ENCODE peak calls at places on chromosomes 7 and 10, in five cellular contexts. B, I, E, J and X are unnamed samples.

GRCh38 chr10:35386594-35387174 is 50.4 kb downstream of the CCNY start:
- DNase-seq in B (no peak), I (no peak), E (peak), J (peak), X (no peak)

GRCh38 chr10:47025540-47026300 is 114.5 kb downstream of the PTPN20 start:
- DNase-seq in E (no peak), J (peak), B (no peak), I (no peak), X (peak)

GRCh38 chr10:76717141-76717540 is 920.5 kb downstream of the KCNMA1 start:
- DNase-seq in J (no peak), E (peak), B (no peak), I (no peak), X (no peak)

GRCh38 chr10:94803307-94803706 is 40.8 kb downstream of the CYP2C19 start:
- DNase-seq in B (no peak), J (no peak), I (no peak), E (no peak), X (no peak)

GRCh38 chr10:47264797-47265281 is 35.2 kb upstream of the GDF10 start:
- DNase-seq in B (no peak), E (no peak), I (no peak), J (no peak), X (no peak)

GRCh38 chr7:46321556-46322205 is 400.6 kb upstream of the IGFBP3 start:
- DNase-seq in B (no peak), E (no peak), J (no peak), I (no peak), X (no peak)

GRCh38 chr7:106618480-106618879 is 42.5 kb downstream of the CCDC71L start:
- DNase-seq in E (peak), J (no peak), I (no peak), B (no peak), X (no peak)

GRCh38 chr10:100349672-100350071 is 2.6 kb downstream of the SCD start:
- DNase-seq in E (no peak), B (no peak), J (no peak), I (no peak), X (no peak)

GRCh38 chr10:95389982-95390381 is 99.2 kb upstream of the PDLIM1 start:
- DNase-seq in B (no peak), E (no peak), I (no peak), J (no peak), X (no peak)

GRCh38 chr7:44275829-44276570 is 49.4 kb downstream of the CAMK2B start:
- DNase-seq in B (peak), J (no peak), I (no peak), E (no peak), X (peak)

GRCh38 chr10:29681700-29682444 is 47.1 kb upstream of the SVIL start:
- DNase-seq in I (no peak), J (no peak), B (no peak), E (peak), X (no peak)

GRCh38 chr10:132264966-132265877 is 42.5 kb downstream of the STK32C start:
- DNase-seq in E (no peak), J (no peak), I (no peak), B (no peak), X (no peak)

GRCh38 chr10:31693499-31693898 is 235.1 kb downstream of the ARHGAP12 start:
- DNase-seq in J (no peak), B (no peak), E (no peak), I (no peak), X (no peak)

GRCh38 chr7:44373418-44373740 is 48.0 kb upstream of the CAMK2B start:
- DNase-seq in I (no peak), B (no peak), E (no peak), J (no peak), X (no peak)

GRCh38 chr10:35422236-35422635 is 85.9 kb downstream of the CCNY start:
- DNase-seq in E (peak), I (no peak), B (no peak), J (no peak), X (no peak)

GRCh38 chr7:148982596-148983219 is 45.6 kb downstream of the PDIA4 start:
- DNase-seq in I (no peak), J (no peak), B (no peak), E (peak), X (peak)

GRCh38 chr7:13042605-13043236 is 355.3 kb downstream of the ARL4A start:
- DNase-seq in E (peak), J (no peak), B (no peak), I (no peak), X (no peak)

GRCh38 chr7:129824291-129825004 is 128.3 kb downstream of the UBE2H start:
- DNase-seq in E (no peak), I (no peak), J (no peak), B (no peak), X (no peak)
- TF ChIP-seq CTCF in E (no peak), I (no peak), J (no peak), B (no peak), X (no peak)

GRCh38 chr10:79235765-79236755 is 111.2 kb upstream of the PPIF start:
- DNase-seq in E (no peak), B (no peak), J (no peak), I (no peak), X (no peak)
- TF ChIP-seq CTCF in E (no peak), B (no peak), J (no peak), I (no peak), X (no peak)

GRCh38 chr7:64945481-64945756 is 42.3 kb downstream of the ZNF273 start:
- DNase-seq in E (no peak), J (no peak), B (no peak), I (no peak), X (no peak)

GRCh38 chr7:64951250-64951848 is 39.5 kb downstream of the ZNF117 start:
- DNase-seq in E (peak), J (no peak), I (peak), B (no peak), X (no peak)

GRCh38 chr7:64945776-64946175 is 42.7 kb downstream of the ZNF273 start:
- DNase-seq in E (no peak), I (no peak), J (no peak), B (no peak), X (no peak)

GRCh38 chr7:64947252-64948000 is 43.4 kb downstream of the ZNF117 start:
- DNase-seq in E (no peak), J (no peak), I (no peak), B (no peak), X (peak)

DNA sequence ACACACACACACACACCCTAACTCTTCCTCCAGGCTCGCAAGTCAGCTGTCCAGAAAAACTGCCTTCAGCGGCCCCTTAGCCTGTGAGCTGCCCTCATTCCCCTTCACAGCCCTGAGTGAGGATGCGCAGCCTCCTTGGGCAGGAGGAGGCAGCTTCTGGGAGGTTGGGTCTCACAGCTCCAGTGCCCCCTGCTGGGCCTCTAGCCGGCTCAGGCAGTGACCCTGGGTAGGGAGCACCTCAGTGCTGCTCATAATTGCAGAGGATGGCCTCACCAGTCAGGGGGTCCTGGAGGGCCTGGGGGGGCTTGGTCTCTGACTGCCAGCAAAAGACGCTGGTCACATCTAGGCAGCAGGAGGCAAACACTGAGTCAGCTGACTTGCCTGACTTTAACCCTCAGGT is 43.7 kb downstream of the ZNF273 start:
- DNase-seq in E (no peak), J (no peak), B (peak), I (no peak), X (no peak)
- TF ChIP-seq CTCF in E (peak), J (no peak), B (peak), I (peak), X (peak)

GRCh38 chr10:110872984-110873569 is 1.3 kb downstream of the PDCD4 start:
- DNase-seq in E (no peak), B (no peak), J (no peak), I (no peak), X (no peak)

GRCh38 chr10:110871236-110872084 is at the start of gene PDCD4:
- DNase-seq in I (peak), E (peak), B (peak), J (peak), X (peak)

GRCh38 chr10:110870823-110871235 is 899 bp upstream of the PDCD4 start:
- DNase-seq in I (no peak), B (no peak), E (no peak), J (peak), X (no peak)

GRCh38 chr10:110873951-110874350 is 2.2 kb downstream of the PDCD4 start:
- DNase-seq in I (no peak), J (no peak), E (no peak), B (no peak), X (no peak)

DNA sequence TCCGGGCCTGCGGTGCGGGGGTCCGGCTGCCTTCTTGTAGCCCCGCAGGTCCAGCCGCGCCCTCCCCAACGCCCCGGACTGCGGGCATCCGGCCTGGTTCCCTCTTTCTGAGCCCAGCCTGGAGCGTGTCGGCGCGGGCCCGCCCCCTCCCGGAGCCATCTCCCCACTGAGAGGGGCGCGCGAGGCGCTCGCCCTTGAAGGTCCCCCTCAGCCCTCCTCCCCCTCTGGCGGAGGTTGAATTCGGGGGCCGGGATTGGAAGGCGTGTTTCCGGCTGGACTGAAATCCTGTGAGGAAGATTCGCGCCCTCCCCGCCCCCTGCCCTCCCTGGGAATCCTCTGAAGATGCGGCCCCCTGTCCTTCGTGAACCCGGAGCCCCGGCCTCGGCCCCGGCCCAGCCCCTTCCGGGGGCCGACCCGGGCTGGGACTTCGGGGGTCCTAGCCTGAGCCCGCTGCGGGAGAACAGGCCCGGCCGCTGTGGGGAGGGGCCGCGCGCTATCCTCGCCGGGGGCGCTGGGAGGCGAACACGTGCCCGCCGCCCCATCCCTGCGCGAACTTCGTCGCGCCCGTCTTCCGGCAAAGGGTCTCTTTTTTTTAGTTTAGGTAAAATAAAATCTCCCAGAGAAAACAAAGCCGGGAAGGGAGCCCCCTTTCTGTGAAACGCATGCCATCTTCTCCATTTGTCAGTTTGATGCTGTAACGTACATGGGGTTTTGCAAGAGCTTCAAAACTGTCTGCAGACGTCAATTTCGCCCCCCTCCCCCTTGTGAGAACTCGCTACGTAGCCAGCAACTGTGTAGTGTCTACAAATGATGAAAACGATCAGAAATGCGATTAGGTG is 636 bp downstream of the PDCD4 start:
- DNase-seq in B (peak), E (peak), I (no peak), J (peak), X (peak)
- TF ChIP-seq CTCF in B (no peak), E (peak), I (peak), J (peak), X (peak)

DNA sequence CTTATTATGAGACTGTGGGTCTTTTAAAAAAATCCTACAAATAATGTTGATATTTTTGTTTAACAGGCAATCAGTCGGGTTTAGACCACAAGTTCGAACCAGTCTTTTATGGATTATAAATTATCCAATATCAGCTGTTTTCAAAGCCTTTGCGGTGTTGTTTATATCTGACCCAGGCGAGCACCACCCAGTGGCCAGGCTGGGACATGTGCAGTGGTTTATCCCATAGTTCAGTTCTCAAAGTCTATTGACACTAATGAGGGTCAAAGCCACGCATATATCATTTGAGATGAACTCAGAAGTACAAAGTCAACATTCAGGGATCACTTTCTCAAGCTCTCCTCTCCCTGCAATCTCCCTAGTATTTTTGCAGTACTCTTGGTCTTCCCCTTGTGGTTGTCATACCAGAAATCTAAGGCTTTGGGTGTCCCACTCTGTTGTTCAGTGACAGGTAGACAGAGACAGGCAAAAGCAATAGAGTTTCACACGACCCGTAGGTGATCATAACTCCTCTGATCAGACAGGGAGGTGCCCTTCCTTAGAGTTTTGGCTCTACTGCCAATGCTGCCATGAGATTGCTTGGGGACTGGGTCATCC is 117.4 kb upstream of the POM121L12 start:
- DNase-seq in I (no peak), B (no peak), E (no peak), J (no peak), X (no peak)
- TF ChIP-seq CTCF in I (no peak), B (peak), E (no peak), J (no peak), X (peak)

GRCh38 chr7:85185355-85186082 is 1.3 kb downstream of the SEMA3D start:
- DNase-seq in J (peak), E (peak), B (peak), I (no peak), X (peak)

GRCh38 chr7:85186521-85187241 is at the start of gene SEMA3D:
- DNase-seq in E (peak), B (peak), J (peak), I (no peak), X (peak)

GRCh38 chr7:85186083-85186520 is 754 bp downstream of the SEMA3D start:
- DNase-seq in B (peak), I (no peak), J (peak), E (peak), X (peak)

DNA sequence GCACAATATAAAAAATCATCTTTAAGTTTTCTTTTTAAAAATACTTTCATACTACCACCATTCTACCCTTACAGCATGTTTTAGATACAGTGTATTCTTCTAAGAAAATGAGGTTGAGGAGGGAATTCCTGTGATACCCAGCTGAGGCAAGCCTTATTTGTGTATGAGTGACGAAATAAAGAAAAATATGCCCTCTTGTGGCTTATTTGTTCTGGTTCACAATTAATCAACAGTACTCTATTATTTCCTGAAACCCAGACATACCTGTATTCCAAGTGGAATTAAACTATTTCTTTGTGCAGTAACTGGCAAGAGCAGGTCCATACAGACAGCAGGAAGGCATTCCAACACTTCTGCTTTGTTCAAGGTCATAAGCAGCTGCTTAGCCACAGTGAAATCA is 4.5 kb upstream of the SEMA3D start:
- DNase-seq in I (no peak), B (no peak), J (no peak), E (peak), X (no peak)
- TF ChIP-seq CTCF in I (peak), B (peak), J (peak), E (peak), X (peak)

GRCh38 chr10:91632671-91633550 is at the start of gene PPP1R3C:
- DNase-seq in J (peak), B (peak), E (peak), I (peak), X (peak)
- TF ChIP-seq CTCF in J (peak), B (peak), E (peak), I (peak), X (peak)